ENCODE peak calls at places on chromosome 16, in ten cellular contexts. M is body of pancreas; Z is CD8-positive, alpha-beta memory T cell; Y is SK-N-SH; S is mesenchymal stem cell; J is pancreas; E is ovary; T is lung; N is cardiac muscle cell; I is IMR-90. R is an unnamed sample. For H3K9me3, the result is how much of the 10 kb centered on the place peaks cover.

GRCh38 chr16:84501077-84501735 is 3.3 kb downstream of the MEAK7 start:
- DNase-seq in N (peak), E (no peak), M (no peak), Y (no peak), I (peak), S (no peak), T (no peak), J (no peak), Z (no peak), R (no peak)

GRCh38 chr16:51113254-51114125 is 37.6 kb downstream of the SALL1 start:
- DNase-seq in M (no peak), I (no peak), J (no peak), Z (no peak), N (no peak), S (no peak), T (no peak), Y (no peak), E (no peak), R (no peak)

GRCh38 chr16:66662445-66663194 is 33.9 kb downstream of the CMTM4 start:
- DNase-seq in N (peak), Y (peak), E (no peak), Z (no peak), S (peak), M (no peak), I (peak), T (no peak), J (no peak), R (no peak)

GRCh38 chr16:10009691-10010090 is 172.5 kb downstream of the GRIN2A start:
- DNase-seq in Y (no peak), E (no peak), J (no peak), S (no peak), Z (no peak), T (no peak), I (no peak), M (no peak), N (no peak), R (no peak)

GRCh38 chr16:28189237-28189636 is 22.5 kb downstream of the XPO6 start:
- DNase-seq in T (no peak), J (no peak), N (no peak), I (peak), Z (no peak), S (peak), M (no peak), Y (no peak), E (no peak), R (no peak)

GRCh38 chr16:21523411-21524067 is 75.8 kb upstream of the METTL9 start:
- DNase-seq in Z (no peak), J (no peak), N (no peak), I (no peak), M (no peak), Y (no peak), E (no peak), T (no peak), S (no peak), R (no peak)

GRCh38 chr16:77913738-77914263 is 108.5 kb upstream of the CLEC3A start:
- DNase-seq in M (no peak), T (no peak), Z (no peak), I (peak), Y (no peak), E (no peak), J (no peak), S (no peak), N (no peak), R (no peak)

GRCh38 chr16:8632675-8633182 is 11.2 kb downstream of the METTL22 start:
- DNase-seq in I (no peak), N (no peak), Z (no peak), J (no peak), Y (no peak), S (no peak), E (no peak), T (peak), M (no peak), R (no peak)

GRCh38 chr16:78506372-78507193 is 407.1 kb downstream of the WWOX start:
- DNase-seq in E (no peak), Y (no peak), T (no peak), M (no peak), I (no peak), Z (no peak), S (no peak), N (no peak), J (no peak), R (no peak)

GRCh38 chr16:70378869-70379493 is 32.3 kb downstream of the DDX19A start:
- DNase-seq in J (no peak), I (no peak), Z (no peak), T (no peak), Y (no peak), S (no peak), M (no peak), E (no peak), N (no peak), R (no peak)

GRCh38 chr16:75559564-75560372 is 3.7 kb upstream of the TMEM231 start:
- DNase-seq in Z (no peak), M (no peak), J (no peak), I (peak), Y (no peak), N (peak), T (no peak), E (no peak), S (peak), R (no peak)

GRCh38 chr16:54926166-54926838 is 4.4 kb upstream of the IRX5 start:
- DNase-seq in I (peak), E (no peak), Z (no peak), S (peak), M (no peak), Y (no peak), J (no peak), T (no peak), N (peak), R (no peak)

GRCh38 chr16:19481291-19481690 is 40.6 kb downstream of the GDE1 start:
- DNase-seq in I (no peak), J (no peak), M (no peak), N (peak), T (no peak), Z (no peak), E (no peak), Y (no peak), S (no peak), R (no peak)

GRCh38 chr16:64983983-64984382 is 137.9 kb downstream of the CDH11 start:
- DNase-seq in M (peak), I (peak), Z (no peak), J (no peak), N (peak), E (peak), T (peak), S (peak), Y (peak), R (peak)

GRCh38 chr16:18800674-18801196 is 614 bp downstream of the ARL6IP1 start:
- DNase-seq in J (no peak), Z (no peak), N (peak), T (no peak), I (no peak), M (no peak), Y (no peak), S (peak), E (no peak), R (no peak)

GRCh38 chr16:3038256-3038655 is 1.5 kb upstream of the BICDL2 start:
- DNase-seq in M (peak), J (peak), S (no peak), N (no peak), T (peak), Y (peak), E (no peak), Z (no peak), I (no peak), R (no peak)

GRCh38 chr16:3035289-3035971 is 1.3 kb downstream of the BICDL2 start:
- DNase-seq in M (peak), E (no peak), S (no peak), N (no peak), I (no peak), J (peak), T (no peak), Y (no peak), Z (no peak), R (no peak)

GRCh38 chr16:3036726-3037315 is at the start of gene BICDL2:
- DNase-seq in I (no peak), M (peak), Z (no peak), T (no peak), N (no peak), J (peak), S (no peak), Y (no peak), E (no peak), R (no peak)

GRCh38 chr16:3038896-3039295 is 2.2 kb upstream of the BICDL2 start:
- DNase-seq in I (no peak), Y (no peak), N (no peak), M (no peak), S (no peak), J (no peak), E (no peak), Z (no peak), T (no peak), R (no peak)

GRCh38 chr16:3035972-3036725 is 595 bp downstream of the BICDL2 start:
- DNase-seq in J (peak), M (peak), I (no peak), E (no peak), Y (no peak), S (no peak), Z (no peak), T (no peak), N (no peak), R (no peak)
- H3K4me3 ChIP-seq in J (peak), M (peak), I (no peak), E (peak), Y (no peak), S (no peak), Z (no peak), T (peak), N (no peak), R (no peak)

GRCh38 chr16:89545831-89546574 is 14.5 kb upstream of the RPL13 start:
- DNase-seq in Y (no peak), N (no peak), Z (no peak), E (no peak), M (no peak), T (peak), J (no peak), I (no peak), S (no peak), R (no peak)

GRCh38 chr16:89546781-89547180 is 13.7 kb upstream of the RPL13 start:
- DNase-seq in M (no peak), S (no peak), T (no peak), E (no peak), J (no peak), Z (no peak), Y (no peak), N (no peak), I (no peak), R (no peak)

GRCh38 chr16:89545044-89545830 is 15.2 kb upstream of the RPL13 start:
- DNase-seq in Y (no peak), T (no peak), Z (no peak), N (no peak), E (no peak), J (no peak), I (no peak), S (no peak), M (no peak), R (no peak)

GRCh38 chr16:89544113-89544512 is 16.4 kb upstream of the RPL13 start:
- DNase-seq in N (no peak), Z (no peak), M (no peak), Y (no peak), E (no peak), T (no peak), I (no peak), J (no peak), S (no peak), R (no peak)

GRCh38 chr16:89544713-89545043 is 15.8 kb upstream of the RPL13 start:
- DNase-seq in E (no peak), I (no peak), M (no peak), J (no peak), T (no peak), S (no peak), N (no peak), Y (no peak), Z (no peak), R (no peak)
- H3K9me3 ChIP-seq in E (under half), I (under half), M (under half), J (under half), T (under half), S (under half), N (under half), Y (under half), Z (under half), R (under half)

DNA sequence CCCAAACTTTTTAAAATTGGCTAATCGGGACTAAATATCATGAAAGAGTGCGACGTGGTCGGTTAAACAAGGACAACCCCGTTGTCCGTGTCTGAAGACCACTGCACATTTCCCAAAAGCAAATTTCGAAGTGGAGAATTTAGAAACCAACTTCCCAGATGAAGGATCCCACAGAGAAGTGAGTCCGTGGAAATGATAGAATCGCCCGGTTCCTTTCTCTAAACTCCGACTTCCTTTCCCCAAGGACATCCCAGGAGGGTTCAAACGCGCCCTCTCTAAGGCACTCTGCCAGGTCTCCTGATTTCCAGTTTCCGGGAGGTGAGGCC is 1.2 kb upstream of the MMP15 start:
- DNase-seq in N (no peak), M (no peak), T (no peak), Y (no peak), S (no peak), J (no peak), Z (no peak), E (no peak), I (no peak), R (no peak)
- H3K4me3 ChIP-seq in N (no peak), M (no peak), T (no peak), Y (no peak), S (no peak), J (no peak), Z (peak), E (no peak), I (no peak), R (peak)

GRCh38 chr16:49442805-49443204 is 69.2 kb downstream of the C16orf78 start:
- DNase-seq in S (no peak), Y (no peak), N (no peak), M (no peak), Z (no peak), T (no peak), E (no peak), I (no peak), J (no peak), R (no peak)
- H3K9me3 ChIP-seq in S (under half), Y (under half), N (under half), M (under half), Z (under half), T (under half), E (under half), I (under half), J (under half), R (under half)

DNA sequence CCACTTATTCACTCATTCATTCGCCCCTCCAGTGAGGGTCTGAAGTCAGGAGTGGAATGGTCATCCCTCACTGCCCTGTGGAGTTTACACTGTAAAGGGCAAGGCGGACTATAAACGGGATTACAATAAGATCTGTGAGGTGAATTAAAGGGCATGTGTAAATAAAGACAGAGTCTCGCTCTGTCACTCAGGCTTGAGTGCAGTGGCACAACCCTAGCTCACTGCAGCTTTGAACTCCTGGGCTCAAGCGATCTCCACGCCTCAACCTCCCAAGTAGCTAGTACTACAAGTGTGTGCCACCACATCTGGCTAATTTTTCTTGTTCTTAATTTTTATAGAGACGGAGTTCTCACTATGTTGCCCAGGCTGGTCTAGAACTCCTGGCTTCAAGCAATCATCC is 25.8 kb downstream of the GINS3 start:
- DNase-seq in Y (no peak), Z (no peak), J (no peak), I (no peak), M (no peak), S (no peak), T (no peak), N (no peak), E (no peak), R (no peak)
- H3K4me3 ChIP-seq in Y (no peak), Z (no peak), J (no peak), I (no peak), M (no peak), S (no peak), T (no peak), N (no peak), E (no peak), R (no peak)

GRCh38 chr16:48592839-48593429 is 17.0 kb downstream of the N4BP1 start:
- DNase-seq in J (no peak), Z (no peak), T (no peak), Y (no peak), M (no peak), I (no peak), S (no peak), E (no peak), N (no peak), R (no peak)
- H3K9me3 ChIP-seq in J (under half), Z (under half), T (under half), Y (under half), M (under half), I (under half), S (under half), E (under half), N (under half), R (under half)

R was measured in uterus.